ENCODE peak calls at places on chromosome 1, in eight cellular contexts. Q is IMR-90, M is prostate gland, G is sigmoid colon, U is uterus, Z is breast epithelium, V is adrenal gland, H is A549. K is an unnamed sample.

GRCh38 chr1:9198538-9199361 is 35.8 kb upstream of the H6PD start:
- DNase-seq in Q (peak; percentile 51), M (no peak), G (no peak), U (no peak), Z (no peak), V (no peak), H (no peak), K (no peak)

GRCh38 chr1:109216662-109217061 is 2.9 kb downstream of the SARS1 start:
- DNase-seq in Q (no peak), M (no peak), G (no peak), U (no peak), Z (no peak), V (no peak), H (no peak), K (no peak)

GRCh38 chr1:39158330-39159086 is 46.0 kb upstream of the MACF1 start:
- DNase-seq in Q (peak; percentile 74), M (peak; percentile 62), G (no peak), U (no peak), Z (peak; percentile 55), V (no peak), H (peak; percentile 85), K (no peak)

GRCh38 chr1:119136401-119136800 is 4.1 kb downstream of the WARS2 start:
- DNase-seq in Q (peak; percentile 54), M (no peak), G (no peak), U (no peak), Z (no peak), V (no peak), H (no peak), K (no peak)

GRCh38 chr1:153598309-153599172 is 14.4 kb downstream of the S100A16 start:
- DNase-seq in Q (peak; percentile 78), M (no peak), G (peak; percentile 28), U (no peak), Z (no peak), V (no peak), H (no peak), K (no peak)

GRCh38 chr1:176857632-176858031 is 306.9 kb downstream of the ASTN1 start:
- DNase-seq in Q (no peak), M (no peak), G (no peak), U (no peak), Z (no peak), V (no peak), H (no peak), K (no peak)

GRCh38 chr1:222653178-222653827 is 35.4 kb downstream of the MIA3 start:
- DNase-seq in Q (no peak), M (no peak), G (no peak), U (no peak), Z (no peak), V (no peak), H (no peak), K (no peak)

GRCh38 chr1:203028784-203029553 is 2.7 kb downstream of the PPFIA4 start:
- DNase-seq in Q (no peak), M (no peak), G (no peak), U (no peak), Z (no peak), V (no peak), H (no peak), K (no peak)

GRCh38 chr1:227895828-227896685 is 51.7 kb downstream of the WNT9A start:
- DNase-seq in Q (peak; percentile 5), M (no peak), G (peak; percentile 70), U (peak; percentile 12), Z (peak; percentile 68), V (peak; percentile 5), H (no peak), K (no peak)

GRCh38 chr1:185483647-185484450 is 166.8 kb upstream of the IVNS1ABP start:
- DNase-seq in Q (peak; percentile 89), M (peak; percentile 58), G (no peak), U (no peak), Z (no peak), V (peak; percentile 24), H (peak; percentile 81), K (peak; percentile 6)

GRCh38 chr1:206029484-206029883 is 5.8 kb upstream of the CTSE start:
- DNase-seq in Q (peak; percentile 20), M (peak; percentile 51), G (peak; percentile 73), U (peak; percentile 80), Z (no peak), V (no peak), H (no peak), K (peak; percentile 33)

GRCh38 chr1:21553116-21553926 is 44.1 kb downstream of the ALPL start:
- DNase-seq in Q (peak; percentile 89), M (no peak), G (no peak), U (no peak), Z (no peak), V (no peak), H (no peak), K (peak; percentile 59)

GRCh38 chr1:166511754-166512153 is 327.5 kb upstream of the POGK start:
- DNase-seq in Q (no peak), M (no peak), G (no peak), U (no peak), Z (no peak), V (no peak), H (no peak), K (no peak)

DNA sequence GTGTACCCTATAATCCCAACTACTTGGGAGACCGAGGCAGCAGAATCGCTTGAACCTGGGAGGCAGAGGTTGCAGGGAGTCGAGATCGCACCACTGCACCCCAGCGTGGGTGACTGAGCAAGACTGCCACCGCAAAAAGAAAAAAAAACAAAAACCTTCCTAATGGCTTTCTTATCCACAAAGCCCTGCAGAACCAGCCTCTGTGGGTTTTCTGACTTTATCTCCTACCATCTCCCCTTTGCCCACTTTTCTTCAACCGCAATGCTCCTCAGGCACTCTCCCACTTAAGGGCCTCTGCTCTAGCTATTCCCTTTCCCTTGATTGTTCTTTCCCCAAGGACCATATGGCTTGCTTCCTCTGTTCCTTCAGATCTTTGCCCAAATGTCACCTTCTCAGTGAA is 67.9 kb upstream of the PUM1 start:
- DNase-seq in Q (no peak), M (no peak), G (no peak), U (no peak), Z (no peak), V (no peak), H (no peak), K (no peak)
- TF ChIP-seq POLR2A in Q (no peak), M (no peak), G (no peak), U (no peak), Z (no peak), V (no peak), H (no peak), K (no peak)

DNA sequence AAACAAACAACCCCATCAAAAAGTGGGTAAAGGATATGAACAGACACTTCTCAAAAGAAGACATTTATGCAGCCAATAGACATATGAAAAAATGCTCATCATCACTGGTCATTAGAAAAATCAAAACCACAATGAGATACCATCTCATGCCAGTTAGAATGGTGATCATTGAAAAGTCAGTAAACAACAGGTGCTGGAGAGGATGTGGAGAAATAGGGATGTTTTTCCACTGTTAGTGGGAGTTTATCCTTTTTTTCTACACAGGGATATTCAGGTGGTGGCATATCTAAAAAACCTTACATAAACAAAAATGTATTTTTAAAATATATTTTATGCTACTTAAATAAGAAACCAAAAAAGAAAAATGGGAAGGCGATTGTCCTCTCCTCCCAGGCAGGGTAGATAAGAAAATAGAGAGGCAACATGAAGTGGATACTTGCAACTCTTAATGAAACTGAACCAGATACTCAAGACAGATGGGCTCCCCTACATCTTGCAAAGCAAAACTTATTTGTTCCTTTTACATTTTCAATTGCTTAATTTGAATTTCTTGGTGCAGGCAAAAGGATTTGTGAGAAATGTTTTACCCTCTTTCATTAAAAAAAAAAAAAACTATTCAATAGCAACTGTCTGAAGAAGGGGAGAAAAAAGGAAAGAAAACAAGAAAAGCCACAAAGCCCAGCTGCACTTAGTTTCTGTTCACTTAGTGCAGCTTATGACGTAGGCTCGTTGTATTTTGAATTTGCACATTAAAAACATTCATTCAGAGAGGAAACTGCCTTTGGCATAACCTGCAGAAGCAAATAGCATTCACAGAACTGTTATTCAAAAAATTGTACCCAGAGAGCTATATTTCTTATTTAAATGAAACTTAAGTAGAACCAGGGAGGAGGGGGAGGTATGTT is 36.9 kb upstream of the RGS1 start:
- DNase-seq in Q (peak; percentile 78), M (no peak), G (no peak), U (no peak), Z (no peak), V (no peak), H (no peak), K (no peak)
- TF ChIP-seq POLR2A in Q (no peak), M (no peak), G (no peak), U (no peak), Z (no peak), V (no peak), H (no peak), K (no peak)

DNA sequence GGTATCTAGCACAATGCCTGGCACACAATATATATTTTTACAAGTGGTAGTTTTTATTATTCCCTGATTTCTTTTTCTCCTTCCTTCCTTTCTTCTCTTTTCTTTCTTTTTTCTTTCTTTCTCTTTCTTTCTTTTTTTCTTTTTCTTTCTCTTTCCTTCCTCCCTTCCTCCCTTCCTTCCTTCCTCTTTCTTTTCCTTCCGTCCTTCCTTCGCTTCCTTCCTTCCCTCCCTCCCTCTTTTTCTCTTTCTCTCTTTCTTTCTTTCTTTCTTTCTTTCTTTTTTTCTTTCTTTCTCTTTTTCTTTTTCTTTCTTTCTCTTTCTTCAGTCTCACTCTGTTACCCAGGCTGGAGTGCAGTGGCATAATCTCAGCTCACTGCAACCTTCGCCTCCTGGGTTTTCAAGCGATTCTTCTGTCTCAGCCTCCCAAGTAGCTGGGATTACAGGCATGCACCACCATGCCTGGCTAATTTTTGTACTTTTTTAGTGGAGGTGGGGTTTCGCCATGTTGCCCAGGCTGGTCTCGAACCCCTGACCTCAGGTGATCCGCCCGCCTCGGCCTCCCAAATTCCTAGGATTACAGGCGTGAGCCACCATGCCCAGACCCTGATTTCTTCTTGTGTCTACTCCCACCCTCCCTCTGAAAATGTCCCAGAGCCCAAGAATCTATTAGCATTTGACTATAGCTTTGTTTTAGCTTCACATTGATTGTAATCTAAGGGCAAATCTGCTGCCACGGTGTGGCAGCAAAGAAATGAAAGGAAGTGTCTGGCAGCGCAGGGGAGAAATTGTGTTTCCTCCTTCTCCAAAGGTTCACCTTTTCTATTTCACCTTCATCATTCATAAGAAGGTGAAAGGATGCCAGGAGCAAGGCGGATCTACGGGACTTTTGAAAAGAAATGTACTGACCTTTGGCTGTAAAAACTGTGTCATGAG is 19.9 kb upstream of the ABCB10 start:
- DNase-seq in Q (no peak), M (no peak), G (no peak), U (no peak), Z (no peak), V (no peak), H (no peak), K (no peak)
- TF ChIP-seq POLR2A in Q (no peak), M (no peak), G (no peak), U (no peak), Z (no peak), V (no peak), H (no peak), K (no peak)

DNA sequence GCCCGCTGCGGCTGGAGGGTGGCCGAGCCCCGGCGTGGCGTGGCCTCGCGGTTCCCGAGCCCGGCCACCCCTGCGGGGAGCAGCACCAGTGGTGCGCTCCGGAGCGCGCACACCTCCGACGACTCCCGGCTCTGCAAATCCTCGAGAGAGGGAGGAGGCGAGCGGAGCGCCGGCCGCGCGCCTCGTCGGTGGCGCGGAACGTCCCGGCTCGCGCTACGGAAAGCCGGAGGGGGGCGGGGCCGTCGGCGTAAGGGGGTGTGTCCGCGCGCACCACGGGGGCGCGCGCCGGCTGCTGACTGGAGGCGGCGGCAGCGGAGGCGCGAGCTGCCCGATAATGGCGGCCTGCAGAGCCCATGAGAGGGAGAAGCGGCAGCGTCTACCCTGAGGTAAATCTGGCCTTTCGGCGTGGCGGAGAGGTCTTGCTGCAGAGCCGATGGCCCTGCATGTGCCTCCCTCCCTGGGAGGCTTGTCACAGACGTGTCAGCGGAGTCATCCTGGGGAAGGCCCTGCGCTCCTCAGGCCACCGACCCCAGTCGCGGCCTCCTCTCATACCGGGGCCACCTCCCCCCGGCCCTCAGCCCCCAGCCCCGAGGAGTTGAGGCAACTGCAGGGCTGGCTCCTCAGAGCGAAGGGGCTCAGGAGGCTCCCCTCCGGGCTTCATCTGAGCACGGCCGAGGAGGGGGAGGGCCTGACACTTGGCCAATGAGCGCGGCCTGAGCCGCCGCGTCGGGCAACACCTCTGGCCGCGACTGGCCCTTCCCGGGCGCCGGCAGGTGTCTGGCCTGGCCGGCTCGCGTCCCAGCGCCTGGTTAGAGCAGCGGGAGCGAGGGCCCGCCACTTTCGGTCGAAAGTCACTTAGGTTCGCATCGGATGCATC is at the start of gene PDIK1L:
- DNase-seq in Q (peak; percentile 96), M (peak; percentile 92), G (peak; percentile 96), U (peak; percentile 95), Z (peak; percentile 93), V (peak; percentile 94), H (peak; percentile 94), K (peak; percentile 74)
- TF ChIP-seq POLR2A in Q (no peak), M (peak; percentile 80), G (no peak), U (peak; percentile 49), Z (no peak), V (peak; percentile 74), H (peak; percentile 44), K (peak; percentile 40)